ENCODE peak calls at places on chromosome 4, in nine cellular contexts. One of them, this sample, is unnamed. For H3K4me1 and H3K27me3, the result is how much of the 10 kb centered on the place peaks cover.

GRCh38 chr4:64882311-64883086 is 473.2 kb upstream of the TECRL start:
- DNase-seq in cardiac muscle cell: no peak
- DNase-seq in heart left ventricle: no peak
- DNase-seq in tibial artery: no peak
- DNase-seq in transverse colon: no peak
- DNase-seq in endodermal cell: no peak
- DNase-seq in upper lobe of left lung: no peak
- DNase-seq in left ventricle myocardium inferior: no peak
- DNase-seq in osteoblast: no peak
- DNase-seq in this sample: no peak

GRCh38 chr4:180058731-180059215 is 2184.4 kb upstream of the TENM3 start:
- DNase-seq in cardiac muscle cell: peak
- DNase-seq in heart left ventricle: no peak
- DNase-seq in tibial artery: no peak
- DNase-seq in transverse colon: peak
- DNase-seq in endodermal cell: peak
- DNase-seq in upper lobe of left lung: peak
- DNase-seq in left ventricle myocardium inferior: no peak
- DNase-seq in osteoblast: peak
- DNase-seq in this sample: no peak

GRCh38 chr4:4437798-4438470 is 51.0 kb downstream of the NSG1 start:
- DNase-seq in cardiac muscle cell: no peak
- DNase-seq in heart left ventricle: no peak
- DNase-seq in tibial artery: no peak
- DNase-seq in transverse colon: no peak
- DNase-seq in endodermal cell: peak
- DNase-seq in upper lobe of left lung: peak
- DNase-seq in left ventricle myocardium inferior: no peak
- DNase-seq in osteoblast: no peak
- DNase-seq in this sample: no peak

GRCh38 chr4:112704322-112704721 is 67.4 kb downstream of the LARP7 start:
- DNase-seq in cardiac muscle cell: no peak
- DNase-seq in heart left ventricle: no peak
- DNase-seq in tibial artery: no peak
- DNase-seq in transverse colon: no peak
- DNase-seq in endodermal cell: peak
- DNase-seq in upper lobe of left lung: no peak
- DNase-seq in left ventricle myocardium inferior: no peak
- DNase-seq in osteoblast: no peak
- DNase-seq in this sample: no peak

GRCh38 chr4:102825261-102826071 is 1.9 kb downstream of the UBE2D3 start:
- DNase-seq in cardiac muscle cell: peak
- DNase-seq in heart left ventricle: peak
- DNase-seq in tibial artery: no peak
- DNase-seq in transverse colon: peak
- DNase-seq in endodermal cell: peak
- DNase-seq in upper lobe of left lung: no peak
- DNase-seq in left ventricle myocardium inferior: no peak
- DNase-seq in osteoblast: peak
- DNase-seq in this sample: no peak

GRCh38 chr4:148998719-148999118 is 556.5 kb upstream of the NR3C2 start:
- DNase-seq in cardiac muscle cell: peak
- DNase-seq in heart left ventricle: no peak
- DNase-seq in tibial artery: no peak
- DNase-seq in transverse colon: no peak
- DNase-seq in endodermal cell: peak
- DNase-seq in upper lobe of left lung: no peak
- DNase-seq in left ventricle myocardium inferior: no peak
- DNase-seq in osteoblast: no peak
- DNase-seq in this sample: no peak

GRCh38 chr4:123740236-123740635 is 343.6 kb downstream of the SPRY1 start:
- DNase-seq in cardiac muscle cell: no peak
- DNase-seq in heart left ventricle: no peak
- DNase-seq in tibial artery: no peak
- DNase-seq in transverse colon: no peak
- DNase-seq in endodermal cell: no peak
- DNase-seq in upper lobe of left lung: no peak
- DNase-seq in left ventricle myocardium inferior: no peak
- DNase-seq in osteoblast: no peak
- DNase-seq in this sample: no peak

GRCh38 chr4:139144911-139145551 is 32.0 kb downstream of the ELF2 start:
- DNase-seq in cardiac muscle cell: no peak
- DNase-seq in heart left ventricle: no peak
- DNase-seq in tibial artery: no peak
- DNase-seq in transverse colon: peak
- DNase-seq in endodermal cell: peak
- DNase-seq in upper lobe of left lung: no peak
- DNase-seq in left ventricle myocardium inferior: no peak
- DNase-seq in osteoblast: no peak
- DNase-seq in this sample: no peak

DNA sequence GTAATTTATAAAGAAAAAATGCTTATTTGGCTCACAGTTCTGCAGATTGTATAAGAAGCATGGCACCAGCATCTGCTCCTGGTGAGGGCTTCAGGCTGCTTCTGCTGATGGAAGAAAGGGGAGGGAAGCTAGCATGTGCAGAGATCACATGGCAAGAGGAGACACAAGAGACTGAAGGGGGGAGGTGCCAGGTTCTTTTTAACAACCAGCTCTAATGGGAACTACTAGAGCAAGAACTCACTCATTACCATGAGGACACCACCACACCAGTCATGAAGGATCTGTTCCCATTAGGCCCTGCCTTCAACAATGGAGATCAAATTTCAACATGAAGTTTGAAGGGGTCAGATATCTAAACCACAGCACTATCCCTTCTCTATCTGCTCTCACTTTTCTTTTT is 9.4 kb upstream of the COPS4 start:
- DNase-seq in cardiac muscle cell: no peak
- DNase-seq in heart left ventricle: no peak
- DNase-seq in tibial artery: no peak
- DNase-seq in transverse colon: no peak
- DNase-seq in endodermal cell: no peak
- DNase-seq in upper lobe of left lung: no peak
- DNase-seq in left ventricle myocardium inferior: no peak
- DNase-seq in osteoblast: no peak
- DNase-seq in this sample: no peak
- H3K27ac ChIP-seq in cardiac muscle cell: no peak
- H3K27ac ChIP-seq in heart left ventricle: no peak
- H3K27ac ChIP-seq in tibial artery: no peak
- H3K27ac ChIP-seq in transverse colon: no peak
- H3K27ac ChIP-seq in endodermal cell: no peak
- H3K27ac ChIP-seq in upper lobe of left lung: no peak
- H3K27ac ChIP-seq in left ventricle myocardium inferior: no peak
- H3K27ac ChIP-seq in osteoblast: no peak
- H3K27ac ChIP-seq in this sample: no peak

GRCh38 chr4:79132826-79133225 is 193.0 kb downstream of the NAA11 start:
- DNase-seq in cardiac muscle cell: no peak
- DNase-seq in heart left ventricle: no peak
- DNase-seq in tibial artery: no peak
- DNase-seq in transverse colon: no peak
- DNase-seq in endodermal cell: no peak
- DNase-seq in upper lobe of left lung: no peak
- DNase-seq in left ventricle myocardium inferior: no peak
- DNase-seq in osteoblast: no peak
- DNase-seq in this sample: no peak
- H3K4me1 ChIP-seq in cardiac muscle cell: under half
- H3K4me1 ChIP-seq in heart left ventricle: under half
- H3K4me1 ChIP-seq in tibial artery: under half
- H3K4me1 ChIP-seq in transverse colon: under half
- H3K4me1 ChIP-seq in endodermal cell: under half
- H3K4me1 ChIP-seq in upper lobe of left lung: under half
- H3K4me1 ChIP-seq in left ventricle myocardium inferior: under half
- H3K4me1 ChIP-seq in osteoblast: under half
- H3K4me1 ChIP-seq in this sample: under half

DNA sequence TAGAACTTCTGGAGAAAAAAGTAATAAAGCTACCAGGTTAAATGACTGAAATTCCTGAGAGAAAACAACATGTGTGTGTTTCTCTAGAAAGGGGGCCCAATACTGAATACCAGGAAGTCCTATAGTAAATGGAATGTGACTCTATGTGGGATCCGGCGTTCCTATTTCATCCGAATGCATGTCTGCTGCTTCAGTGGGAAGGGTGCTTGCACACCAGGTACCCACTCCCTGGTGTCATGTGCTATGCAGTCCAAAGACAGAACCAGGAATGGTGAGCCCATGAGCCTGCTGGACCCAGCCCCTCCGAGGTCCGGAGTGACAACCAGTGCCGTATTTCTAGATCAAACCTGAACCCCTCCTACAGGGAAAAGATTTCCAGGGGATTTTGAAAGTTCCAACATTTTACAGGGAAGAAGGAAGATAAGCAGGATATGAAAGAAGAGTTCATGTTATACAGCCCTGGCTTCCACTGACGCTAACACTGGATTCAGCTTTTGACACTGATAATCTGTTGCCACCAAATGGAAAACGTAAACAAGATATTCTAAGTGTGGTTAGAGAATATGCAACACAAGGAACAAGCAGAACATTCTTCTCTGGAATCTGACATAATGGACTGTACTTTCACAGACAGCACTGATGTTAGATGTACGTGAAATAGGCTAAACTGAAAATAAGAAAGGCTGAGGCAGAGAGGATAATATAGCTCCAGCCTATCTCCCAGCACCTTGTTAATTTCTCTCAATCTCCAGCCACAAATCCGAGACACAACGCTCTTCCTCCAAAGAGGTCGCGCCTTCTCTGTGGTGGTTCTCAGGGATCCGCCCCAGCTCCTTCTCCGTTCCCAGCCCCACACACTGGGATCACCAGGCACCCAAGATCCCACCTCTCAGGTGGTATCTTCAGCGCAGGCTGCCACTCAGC is 725 bp upstream of the CXCL1 start:
- DNase-seq in cardiac muscle cell: no peak
- DNase-seq in heart left ventricle: no peak
- DNase-seq in tibial artery: no peak
- DNase-seq in transverse colon: no peak
- DNase-seq in endodermal cell: no peak
- DNase-seq in upper lobe of left lung: no peak
- DNase-seq in left ventricle myocardium inferior: no peak
- DNase-seq in osteoblast: no peak
- DNase-seq in this sample: no peak
- H3K27me3 ChIP-seq in cardiac muscle cell: under half
- H3K27me3 ChIP-seq in heart left ventricle: under half
- H3K27me3 ChIP-seq in tibial artery: under half
- H3K27me3 ChIP-seq in transverse colon: under half
- H3K27me3 ChIP-seq in endodermal cell: under half
- H3K27me3 ChIP-seq in upper lobe of left lung: under half
- H3K27me3 ChIP-seq in left ventricle myocardium inferior: under half
- H3K27me3 ChIP-seq in osteoblast: under half
- H3K27me3 ChIP-seq in this sample: under half

GRCh38 chr4:26823583-26823982 is 37.1 kb upstream of the STIM2 start:
- DNase-seq in cardiac muscle cell: no peak
- DNase-seq in heart left ventricle: no peak
- DNase-seq in tibial artery: no peak
- DNase-seq in transverse colon: no peak
- DNase-seq in endodermal cell: no peak
- DNase-seq in upper lobe of left lung: no peak
- DNase-seq in left ventricle myocardium inferior: no peak
- DNase-seq in osteoblast: no peak
- DNase-seq in this sample: no peak

GRCh38 chr4:26821677-26822503 is 38.8 kb upstream of the STIM2 start:
- DNase-seq in cardiac muscle cell: no peak
- DNase-seq in heart left ventricle: no peak
- DNase-seq in tibial artery: no peak
- DNase-seq in transverse colon: no peak
- DNase-seq in endodermal cell: no peak
- DNase-seq in upper lobe of left lung: no peak
- DNase-seq in left ventricle myocardium inferior: no peak
- DNase-seq in osteoblast: no peak
- DNase-seq in this sample: no peak

GRCh38 chr4:26820346-26820745 is 40.3 kb upstream of the STIM2 start:
- DNase-seq in cardiac muscle cell: no peak
- DNase-seq in heart left ventricle: no peak
- DNase-seq in tibial artery: no peak
- DNase-seq in transverse colon: no peak
- DNase-seq in endodermal cell: no peak
- DNase-seq in upper lobe of left lung: no peak
- DNase-seq in left ventricle myocardium inferior: no peak
- DNase-seq in osteoblast: no peak
- DNase-seq in this sample: no peak

GRCh38 chr4:26819478-26819877 is 41.2 kb upstream of the STIM2 start:
- DNase-seq in cardiac muscle cell: no peak
- DNase-seq in heart left ventricle: no peak
- DNase-seq in tibial artery: no peak
- DNase-seq in transverse colon: no peak
- DNase-seq in endodermal cell: peak
- DNase-seq in upper lobe of left lung: no peak
- DNase-seq in left ventricle myocardium inferior: no peak
- DNase-seq in osteoblast: no peak
- DNase-seq in this sample: no peak

GRCh38 chr4:26822546-26822945 is 38.1 kb upstream of the STIM2 start:
- DNase-seq in cardiac muscle cell: no peak
- DNase-seq in heart left ventricle: no peak
- DNase-seq in tibial artery: no peak
- DNase-seq in transverse colon: no peak
- DNase-seq in endodermal cell: no peak
- DNase-seq in upper lobe of left lung: no peak
- DNase-seq in left ventricle myocardium inferior: no peak
- DNase-seq in osteoblast: no peak
- DNase-seq in this sample: no peak
- H3K27ac ChIP-seq in cardiac muscle cell: no peak
- H3K27ac ChIP-seq in heart left ventricle: no peak
- H3K27ac ChIP-seq in tibial artery: no peak
- H3K27ac ChIP-seq in transverse colon: peak
- H3K27ac ChIP-seq in endodermal cell: no peak
- H3K27ac ChIP-seq in upper lobe of left lung: peak
- H3K27ac ChIP-seq in left ventricle myocardium inferior: no peak
- H3K27ac ChIP-seq in osteoblast: no peak
- H3K27ac ChIP-seq in this sample: no peak